ENCODE peak calls at places on chromosomes 11 and 22, in eight cellular contexts. C is CD4-positive, alpha-beta T cell; S is posterior cingulate gyrus; D is T-helper 1 cell; G is mesothelial cell of epicardium; Y is psoas muscle; V is GM23248; X is DMS53. A is an unnamed sample.
A peak's percentile ranks its signal among the peaks of the same experiment; 100 is the strongest.

GRCh38 chr11:111183706-111184105 is 61.8 kb upstream of the POU2AF2 start:
- DNase-seq in C (no peak), S (no peak), D (no peak), G (no peak), Y (no peak), V (peak; percentile 67), X (no peak), A (peak; percentile 41)

GRCh38 chr11:91265946-91266345 is 958.7 kb upstream of the FAT3 start:
- DNase-seq in C (no peak), S (no peak), D (no peak), G (no peak), Y (no peak), V (no peak), X (no peak), A (no peak)

GRCh38 chr11:65394125-65394536 is 7.7 kb downstream of the FRMD8 start:
- DNase-seq in C (no peak), S (no peak), D (no peak), G (no peak), Y (no peak), V (no peak), X (no peak), A (no peak)

GRCh38 chr11:128261011-128261421 is 326.3 kb downstream of the ETS1 start:
- DNase-seq in C (no peak), S (no peak), D (no peak), G (no peak), Y (no peak), V (no peak), X (peak; percentile 22), A (no peak)

GRCh38 chr11:86741489-86742435 is 58.6 kb upstream of the PRSS23 start:
- DNase-seq in C (no peak), S (no peak), D (no peak), G (no peak), Y (no peak), V (peak; percentile 91), X (peak; percentile 98), A (peak; percentile 69)

GRCh38 chr22:49491726-49492125 is 335.9 kb downstream of the BRD1 start:
- DNase-seq in C (no peak), S (no peak), D (no peak), G (no peak), Y (no peak), V (no peak), X (no peak), A (no peak)

GRCh38 chr22:24141586-24141985 is 39.7 kb upstream of the SUSD2 start:
- DNase-seq in C (peak; percentile 24), S (no peak), D (peak; percentile 18), G (no peak), Y (no peak), V (peak; percentile 71), X (no peak), A (peak; percentile 31)

GRCh38 chr11:105108247-105108646 is 31.3 kb downstream of the CARD18 start:
- DNase-seq in C (no peak), S (no peak), D (no peak), G (no peak), Y (no peak), V (no peak), X (peak; percentile 8), A (no peak)

GRCh38 chr11:126485021-126485781 is 129.7 kb downstream of the ST3GAL4 start:
- DNase-seq in C (no peak), S (peak; percentile 59), D (no peak), G (no peak), Y (no peak), V (peak; percentile 78), X (no peak), A (peak; percentile 52)

GRCh38 chr22:49547751-49548239 is 279.9 kb downstream of the BRD1 start:
- DNase-seq in C (no peak), S (peak; percentile 12), D (no peak), G (no peak), Y (no peak), V (no peak), X (no peak), A (no peak)